ENCODE peak calls at places on chromosomes 1 and 21, in four cellular contexts. B, A, C and V are unnamed samples.

GRCh38 chr1:92877081-92877711 is 45.4 kb downstream of the RPL5 start:
- ATAC-seq in B (no peak), A (peak), C (peak), V (no peak)

GRCh38 chr1:216841165-216841564 is 117.9 kb upstream of the ESRRG start:
- ATAC-seq in B (no peak), A (no peak), C (no peak), V (peak)

GRCh38 chr1:75265792-75266191 is 131.6 kb downstream of the LHX8 start:
- ATAC-seq in B (no peak), A (no peak), C (peak), V (peak)

GRCh38 chr21:14739590-14739989 is 193.5 kb upstream of the SAMSN1 start:
- ATAC-seq in B (no peak), A (no peak), C (no peak), V (no peak)

GRCh38 chr1:182910143-182910542 is 42.8 kb downstream of the SHCBP1L start:
- ATAC-seq in B (no peak), A (no peak), C (no peak), V (no peak)

GRCh38 chr1:163544441-163544840 is 222.7 kb downstream of the NUF2 start:
- ATAC-seq in B (no peak), A (no peak), C (no peak), V (no peak)

GRCh38 chr1:167483790-167484189 is 34.5 kb downstream of the CD247 start:
- ATAC-seq in B (peak), A (peak), C (no peak), V (no peak)

GRCh38 chr1:216531308-216532239 is 108.3 kb upstream of the USH2A start:
- ATAC-seq in B (no peak), A (no peak), C (peak), V (no peak)

GRCh38 chr1:68827261-68827660 is 330.4 kb upstream of the DEPDC1 start:
- ATAC-seq in B (no peak), A (no peak), C (no peak), V (no peak)

GRCh38 chr21:19010996-19011395 is 607.4 kb upstream of the TMPRSS15 start:
- ATAC-seq in B (no peak), A (no peak), C (no peak), V (no peak)

GRCh38 chr1:111745670-111746613 is 6.7 kb upstream of the INKA2 start:
- ATAC-seq in B (no peak), A (no peak), C (no peak), V (no peak)

GRCh38 chr21:43603230-43603626 is 56.1 kb downstream of the HSF2BP start:
- ATAC-seq in B (no peak), A (no peak), C (no peak), V (no peak)

GRCh38 chr1:74714429-74715362 is 18.2 kb downstream of the CRYZ start:
- ATAC-seq in B (no peak), A (no peak), C (no peak), V (peak)

GRCh38 chr1:200415227-200415626 is 5.4 kb upstream of the ZNF281 start:
- ATAC-seq in B (no peak), A (no peak), C (no peak), V (no peak)

GRCh38 chr1:98306517-98307089 is 354.9 kb upstream of the SNX7 start:
- ATAC-seq in B (no peak), A (no peak), C (no peak), V (no peak)

GRCh38 chr1:46675549-46676314 is 4.1 kb downstream of the TEX38 start:
- ATAC-seq in B (peak), A (peak), C (no peak), V (no peak)

GRCh38 chr1:92365378-92366044 is 66.7 kb downstream of the RPAP2 start:
- ATAC-seq in B (peak), A (peak), C (no peak), V (peak)

GRCh38 chr1:179917601-179918429 is 35.7 kb downstream of the TOR1AIP1 start:
- ATAC-seq in B (peak), A (peak), C (no peak), V (no peak)

GRCh38 chr1:66282885-66283284 is 251.1 kb upstream of the SGIP1 start:
- ATAC-seq in B (no peak), A (no peak), C (no peak), V (no peak)

GRCh38 chr1:59415876-59416275 is 119.0 kb downstream of the FGGY start:
- ATAC-seq in B (no peak), A (no peak), C (no peak), V (no peak)

GRCh38 chr1:168531605-168532345 is 12.0 kb downstream of the XCL2 start:
- ATAC-seq in B (peak), A (peak), C (no peak), V (no peak)

GRCh38 chr1:77955709-77956108 is 23.2 kb downstream of the FUBP1 start:
- ATAC-seq in B (no peak), A (no peak), C (no peak), V (no peak)

GRCh38 chr1:210910020-210910575 is 223.8 kb downstream of the KCNH1 start:
- ATAC-seq in B (no peak), A (no peak), C (no peak), V (no peak)

GRCh38 chr1:115447672-115448071 is 109.6 kb upstream of the NGF start:
- ATAC-seq in B (no peak), A (no peak), C (no peak), V (no peak)

GRCh38 chr1:235708390-235708962 is 58.9 kb upstream of the GNG4 start:
- ATAC-seq in B (peak), A (no peak), C (peak), V (no peak)

GRCh38 chr21:20822559-20823133 is 175.6 kb upstream of the NCAM2 start:
- ATAC-seq in B (no peak), A (no peak), C (no peak), V (no peak)

GRCh38 chr1:205588691-205589445 is 42.9 kb downstream of the ELK4 start:
- ATAC-seq in B (no peak), A (no peak), C (peak), V (peak)

GRCh38 chr1:83970802-83971201 is 28.1 kb downstream of the TTLL7 start:
- ATAC-seq in B (no peak), A (no peak), C (no peak), V (no peak)

GRCh38 chr1:116951175-116951935 is 41.6 kb downstream of the PTGFRN start:
- ATAC-seq in B (no peak), A (no peak), C (no peak), V (no peak)

GRCh38 chr21:33668180-33668579 is 25.9 kb downstream of the ITSN1 start:
- ATAC-seq in B (no peak), A (no peak), C (no peak), V (no peak)

GRCh38 chr1:5389101-5389885 is 602.9 kb downstream of the NPHP4 start:
- ATAC-seq in B (peak), A (peak), C (no peak), V (no peak)

GRCh38 chr1:20069932-20070331 is at the start of gene PLA2G5:
- ATAC-seq in B (no peak), A (no peak), C (peak), V (no peak)

GRCh38 chr1:202049129-202049528 is 38.7 kb downstream of the ELF3 start:
- ATAC-seq in B (no peak), A (no peak), C (peak), V (no peak)

GRCh38 chr1:229210844-229211243 is 60.1 kb upstream of the RAB4A start:
- ATAC-seq in B (no peak), A (no peak), C (no peak), V (no peak)

GRCh38 chr1:8318436-8318835 is 522 bp downstream of the SLC45A1 start:
- ATAC-seq in B (peak), A (peak), C (no peak), V (peak)

GRCh38 chr1:40562185-40562584 is 30.7 kb downstream of the ZNF684 start:
- ATAC-seq in B (peak), A (no peak), C (no peak), V (no peak)

GRCh38 chr1:168202941-168203654 is 22.7 kb upstream of the SFT2D2 start:
- ATAC-seq in B (no peak), A (no peak), C (no peak), V (no peak)

GRCh38 chr21:44298301-44298700 is 1.6 kb upstream of the PFKL start:
- ATAC-seq in B (no peak), A (no peak), C (no peak), V (no peak)

GRCh38 chr1:56062625-56063024 is 516.7 kb downstream of the PLPP3 start:
- ATAC-seq in B (no peak), A (no peak), C (no peak), V (no peak)